ENCODE peak calls at places on chromosomes 13 and 19, in ten cellular contexts. U is CD8-positive, alpha-beta T cell; G is epithelial cell of proximal tubule; T is A549; F is coronary artery; I is AG04450; J is left ventricle myocardium inferior; S is prostate gland; N is cardiac muscle cell; V is PC-3. Q is an unnamed sample.

GRCh38 chr13:45949161-45949560 is 97.6 kb upstream of the SIAH3 start:
- DNase-seq in N (no peak), F (no peak), S (no peak), G (no peak), J (no peak), V (no peak), U (no peak), T (no peak), I (no peak), Q (no peak)

GRCh38 chr19:1259206-1259872 is 9.8 kb upstream of the CIRBP start:
- DNase-seq in T (peak), U (peak), V (peak), G (no peak), I (no peak), J (peak), F (peak), N (no peak), S (peak), Q (peak)

GRCh38 chr19:30778961-30779690 is 406.9 kb downstream of the ZNF536 start:
- DNase-seq in V (no peak), T (no peak), J (no peak), N (no peak), G (no peak), I (no peak), S (no peak), U (no peak), F (no peak), Q (no peak)

GRCh38 chr19:33797821-33798633 is 1.4 kb downstream of the KCTD15 start:
- DNase-seq in V (no peak), S (no peak), G (no peak), I (no peak), U (no peak), T (peak), N (peak), J (peak), F (no peak), Q (peak)

GRCh38 chr19:16588089-16588823 is 16.0 kb upstream of the SLC35E1 start:
- DNase-seq in I (no peak), S (peak), G (no peak), V (no peak), F (no peak), N (peak), U (peak), T (no peak), J (no peak), Q (peak)

GRCh38 chr13:72430923-72431322 is 296.5 kb downstream of the MZT1 start:
- DNase-seq in N (no peak), J (no peak), S (no peak), T (no peak), F (no peak), V (no peak), I (no peak), G (no peak), U (no peak), Q (no peak)

GRCh38 chr19:958967-959685 is 25.0 kb upstream of the WDR18 start:
- DNase-seq in J (no peak), G (no peak), S (no peak), I (no peak), N (no peak), V (peak), F (no peak), U (no peak), T (peak), Q (peak)

GRCh38 chr13:100510208-100510997 is 78.2 kb downstream of the GGACT start:
- DNase-seq in T (no peak), S (no peak), U (no peak), N (no peak), G (no peak), J (no peak), F (no peak), V (no peak), I (no peak), Q (no peak)

GRCh38 chr13:30204564-30204963 is 102.8 kb downstream of the KATNAL1 start:
- DNase-seq in I (no peak), U (no peak), G (no peak), T (no peak), N (no peak), J (no peak), F (no peak), V (no peak), S (no peak), Q (no peak)

GRCh38 chr13:77810430-77810829 is 108.2 kb downstream of the EDNRB start:
- DNase-seq in S (no peak), T (peak), U (no peak), F (no peak), V (peak), J (no peak), G (no peak), I (no peak), N (peak), Q (peak)

GRCh38 chr13:85406269-85406975 is 392.8 kb downstream of the SLITRK6 start:
- DNase-seq in I (no peak), J (no peak), N (no peak), F (no peak), U (no peak), G (no peak), S (no peak), V (no peak), T (no peak), Q (no peak)

GRCh38 chr19:33438016-33438671 is 64.6 kb downstream of the CEBPG start:
- DNase-seq in S (no peak), U (no peak), T (no peak), I (no peak), N (no peak), G (no peak), J (peak), V (peak), F (no peak), Q (no peak)

GRCh38 chr13:105121221-105121620 is 1414.2 kb downstream of the EFNB2 start:
- DNase-seq in F (no peak), I (no peak), U (no peak), T (no peak), S (no peak), N (no peak), V (no peak), J (no peak), G (no peak), Q (no peak)

GRCh38 chr19:19860756-19861390 is 4.8 kb upstream of the ZNF253 start:
- DNase-seq in U (peak), V (no peak), J (no peak), F (no peak), S (no peak), T (no peak), I (no peak), N (peak), G (no peak), Q (peak)

GRCh38 chr19:2527171-2527570 is 51.2 kb downstream of the GADD45B start:
- DNase-seq in N (no peak), I (no peak), T (no peak), S (no peak), J (no peak), F (no peak), U (no peak), G (no peak), V (no peak), Q (no peak)

GRCh38 chr19:17021793-17022590 is 4.6 kb downstream of the CPAMD8 start:
- DNase-seq in F (no peak), G (peak), N (no peak), U (no peak), T (no peak), I (no peak), S (peak), V (peak), J (no peak), Q (peak)

GRCh38 chr13:65744761-65745160 is 1485.4 kb downstream of the PCDH9 start:
- DNase-seq in T (no peak), J (no peak), V (no peak), G (no peak), N (no peak), I (peak), U (no peak), S (no peak), F (no peak), Q (no peak)

GRCh38 chr13:113646921-113647340 is 11.1 kb downstream of the ATP4B start:
- DNase-seq in T (no peak), I (no peak), J (peak), U (peak), F (peak), S (no peak), N (no peak), V (no peak), G (no peak), Q (no peak)

GRCh38 chr19:46713781-46714522 is 3.0 kb downstream of the PRKD2 start:
- DNase-seq in S (peak), T (peak), U (peak), V (peak), F (peak), G (peak), I (no peak), N (peak), J (peak), Q (peak)

GRCh38 chr19:45069056-45069455 is 7.2 kb downstream of the ZNF296 start:
- DNase-seq in J (peak), S (peak), T (peak), G (no peak), V (peak), F (no peak), I (no peak), U (no peak), N (no peak), Q (peak)

GRCh38 chr13:60627071-60627686 is 230.2 kb downstream of the TDRD3 start:
- DNase-seq in F (no peak), S (no peak), J (no peak), T (peak), U (no peak), V (peak), I (no peak), G (no peak), N (peak), Q (peak)

GRCh38 chr19:20503536-20503935 is 62.0 kb downstream of the ZNF737 start:
- DNase-seq in V (peak), I (no peak), J (no peak), S (peak), N (no peak), U (no peak), F (no peak), T (no peak), G (no peak), Q (peak)

DNA sequence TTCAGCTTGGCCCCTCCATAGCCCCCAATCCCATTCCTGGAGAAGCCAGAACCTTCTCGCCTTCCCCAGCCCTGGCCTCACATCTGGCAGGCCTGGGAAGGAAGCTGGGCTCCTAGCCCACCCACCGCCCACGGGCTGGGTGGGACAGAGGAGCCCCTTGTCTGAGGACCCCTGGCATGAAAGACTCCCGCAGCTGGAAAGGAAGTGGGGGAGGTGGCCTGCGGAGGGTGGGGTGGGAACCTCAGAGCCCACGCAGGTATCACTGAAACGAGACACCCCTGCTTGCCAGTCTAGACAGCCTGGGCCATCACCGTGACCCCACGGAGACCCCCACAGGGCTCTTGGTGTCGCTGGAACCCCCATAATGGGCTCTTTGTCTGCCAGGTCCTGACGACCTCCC is 7.6 kb upstream of the NANOS3 start:
- DNase-seq in F (no peak), J (no peak), T (no peak), N (no peak), I (no peak), S (no peak), V (no peak), U (no peak), G (no peak), Q (no peak)
- TF ChIP-seq CTCF in F (no peak), J (no peak), T (no peak), N (no peak), I (no peak), S (no peak), V (no peak), U (no peak), G (no peak), Q (no peak)

GRCh38 chr13:35457258-35457657 is 19.2 kb downstream of the MAB21L1 start:
- DNase-seq in F (no peak), J (no peak), I (no peak), V (no peak), G (no peak), T (no peak), N (no peak), S (no peak), U (no peak), Q (no peak)
- H3K4me3 ChIP-seq in F (no peak), J (no peak), I (no peak), V (no peak), G (no peak), T (no peak), N (no peak), S (no peak), U (no peak), Q (no peak)

DNA sequence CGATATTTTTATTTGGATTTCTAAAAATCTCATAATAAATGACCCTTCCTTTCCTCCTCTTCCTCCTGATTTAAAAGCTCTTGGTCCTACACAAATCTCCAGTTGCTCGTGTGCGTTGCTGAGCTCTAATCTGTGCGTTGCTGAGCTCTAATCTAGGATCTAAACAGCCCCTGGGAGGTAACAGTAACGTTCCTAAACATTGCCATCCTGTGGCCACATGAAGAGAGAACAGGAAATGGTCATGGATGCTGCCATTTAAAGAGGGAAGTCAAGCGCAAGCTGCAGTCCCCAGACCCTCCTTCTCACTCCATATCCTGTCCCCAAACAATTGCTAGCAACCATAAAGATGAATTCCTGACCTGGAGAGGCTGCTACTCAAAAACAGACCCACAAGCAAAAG is 170.8 kb downstream of the NUFIP1 start:
- DNase-seq in J (no peak), F (no peak), N (peak), T (peak), I (no peak), V (peak), G (no peak), U (no peak), S (no peak), Q (peak)
- TF ChIP-seq CTCF in J (no peak), F (no peak), N (peak), T (no peak), I (peak), V (peak), G (peak), U (no peak), S (no peak), Q (peak)

GRCh38 chr13:52847682-52848432 is 583 bp downstream of the PCDH8 start:
- DNase-seq in F (no peak), G (no peak), V (no peak), T (no peak), I (no peak), J (no peak), U (no peak), S (no peak), N (no peak), Q (no peak)

GRCh38 chr13:52845334-52845761 is 3.1 kb downstream of the PCDH8 start:
- DNase-seq in J (no peak), I (no peak), F (no peak), T (no peak), S (no peak), G (no peak), U (no peak), V (no peak), N (peak), Q (no peak)

GRCh38 chr13:52847322-52847681 is 1.1 kb downstream of the PCDH8 start:
- DNase-seq in U (no peak), S (no peak), F (no peak), T (no peak), G (no peak), V (no peak), J (no peak), I (no peak), N (no peak), Q (no peak)

GRCh38 chr13:52846567-52847321 is 1.7 kb downstream of the PCDH8 start:
- DNase-seq in V (no peak), N (peak), I (no peak), J (peak), S (peak), G (no peak), T (no peak), F (no peak), U (no peak), Q (peak)

DNA sequence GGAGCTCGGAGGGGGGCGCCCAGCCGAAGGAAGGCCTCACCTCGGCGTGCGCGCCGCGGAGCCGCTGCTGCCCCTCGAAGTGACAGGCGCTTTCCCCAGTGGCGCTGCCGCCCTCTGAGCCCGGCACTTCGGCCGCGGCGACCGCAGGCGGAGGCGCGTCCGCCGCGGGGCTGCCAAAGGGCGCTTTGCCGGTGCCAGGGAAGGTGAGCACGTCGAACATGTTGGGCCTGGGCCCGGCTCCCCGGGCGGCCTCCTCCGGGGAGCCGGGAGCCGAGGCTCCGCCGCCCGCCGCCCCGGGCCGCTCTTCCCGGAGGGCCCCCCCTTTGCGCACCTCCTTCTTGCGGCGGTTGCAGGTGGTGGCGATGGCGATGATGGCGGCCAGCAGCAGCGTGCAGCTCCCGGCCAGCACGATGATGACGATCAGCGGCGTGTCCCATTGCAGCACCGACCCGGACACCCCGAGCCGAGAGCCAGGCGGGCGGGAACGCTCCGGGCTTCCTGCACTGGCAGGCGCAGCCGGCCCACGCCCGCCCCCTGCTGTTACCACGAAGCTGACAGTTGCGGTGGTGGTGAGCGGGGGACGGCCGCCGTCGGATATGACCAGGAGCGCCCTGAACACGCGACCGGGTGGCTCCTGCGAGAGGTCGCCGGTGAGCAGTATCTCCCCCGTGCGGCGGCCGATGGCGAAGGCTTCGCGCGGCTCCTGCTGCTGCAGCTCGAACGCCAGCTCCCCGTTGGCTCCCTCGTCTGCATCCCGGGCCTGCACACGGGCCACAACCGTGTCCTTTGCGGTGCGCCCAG is 2.5 kb downstream of the PCDH8 start:
- DNase-seq in J (peak), F (no peak), G (no peak), T (no peak), U (no peak), S (no peak), V (no peak), N (peak), I (no peak), Q (peak)
- H3K4me3 ChIP-seq in J (peak), F (peak), G (no peak), T (no peak), U (no peak), S (peak), V (no peak), N (peak), I (no peak), Q (no peak)

DNA sequence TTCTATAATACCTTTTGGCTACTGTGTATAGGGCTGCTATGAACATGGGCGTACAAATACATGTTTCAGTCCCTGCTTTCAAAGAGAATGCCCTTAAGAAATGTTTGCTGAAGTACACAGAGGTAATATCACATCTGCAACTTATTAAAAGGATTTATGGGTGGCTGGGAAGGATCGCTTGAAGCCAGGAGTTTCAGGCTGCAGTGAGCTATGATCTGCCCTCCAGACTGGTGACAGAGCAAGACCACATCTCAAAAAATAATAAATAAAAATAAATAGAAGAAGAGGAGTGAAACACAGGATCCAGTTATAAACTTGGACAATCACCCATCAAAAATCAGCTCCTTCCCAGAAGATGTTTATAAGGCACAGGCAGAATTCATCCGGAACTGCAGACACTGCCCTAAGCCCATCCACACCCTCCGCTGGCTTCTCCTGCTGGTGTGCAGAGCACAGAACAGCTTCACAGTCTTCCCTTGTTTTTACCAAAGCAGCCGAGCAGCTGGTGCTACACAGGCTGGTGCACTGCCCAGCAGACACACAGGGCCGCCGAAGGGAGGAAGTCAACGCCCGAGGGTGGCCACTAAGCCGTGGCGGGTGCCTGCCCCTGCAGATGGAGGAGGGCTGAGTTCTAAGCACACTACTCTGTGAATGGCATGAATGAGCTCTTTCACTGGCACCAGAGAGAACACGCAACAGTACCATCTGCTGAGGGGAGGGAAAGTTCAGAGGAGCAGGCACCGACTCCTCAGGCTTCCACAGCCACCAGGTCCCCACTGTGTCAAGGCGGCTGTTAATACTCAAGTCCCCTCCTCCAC is 44.0 kb downstream of the BRD4 start:
- DNase-seq in N (no peak), T (no peak), U (no peak), J (no peak), S (no peak), F (no peak), G (no peak), V (no peak), I (no peak), Q (no peak)
- TF ChIP-seq CTCF in N (no peak), T (no peak), U (no peak), J (no peak), S (no peak), F (no peak), G (peak), V (no peak), I (peak), Q (no peak)

GRCh38 chr19:5607318-5608270 is 15.0 kb downstream of the SAFB2 start:
- DNase-seq in I (no peak), V (peak), G (no peak), T (no peak), U (no peak), F (no peak), J (no peak), N (no peak), S (no peak), Q (no peak)
- H3K4me3 ChIP-seq in I (no peak), V (no peak), G (no peak), T (no peak), U (no peak), F (no peak), J (no peak), N (no peak), S (no peak), Q (no peak)

DNA sequence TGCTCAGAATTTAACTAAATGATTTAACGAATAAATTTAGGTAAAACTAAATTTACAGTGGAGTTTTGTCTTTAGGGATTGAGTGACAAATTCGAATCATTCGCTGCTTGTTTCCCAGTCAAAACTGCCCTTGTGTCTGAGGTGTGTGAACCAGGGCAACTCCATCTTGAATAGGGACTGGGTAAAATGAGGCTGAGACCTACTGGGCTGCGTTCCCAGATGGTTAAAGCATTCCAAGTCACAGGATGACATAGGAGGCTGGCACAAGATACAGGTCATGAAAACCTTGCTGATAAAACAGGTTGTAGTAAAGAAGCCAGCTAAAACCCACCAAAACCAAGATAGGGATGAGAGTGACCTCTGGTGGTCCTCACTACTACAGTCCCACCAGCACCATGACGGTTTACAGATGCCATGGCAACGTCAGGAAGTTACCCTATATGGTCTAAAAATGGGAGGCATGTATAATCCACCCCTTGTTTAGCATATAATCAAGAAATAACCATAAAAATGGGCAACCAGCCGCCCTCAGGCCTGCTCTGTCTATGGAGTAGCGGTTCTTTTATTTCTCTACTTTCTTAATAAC is 10.2 kb upstream of the ANKRD10 start:
- DNase-seq in G (no peak), I (no peak), T (no peak), U (peak), V (no peak), N (peak), F (peak), J (no peak), S (no peak), Q (no peak)
- TF ChIP-seq CTCF in G (no peak), I (peak), T (peak), U (no peak), V (peak), N (peak), F (no peak), J (peak), S (no peak), Q (no peak)